ENCODE peak calls at places on chromosome 15, in four cellular contexts. One of them, this sample, is unnamed.

GRCh38 chr15:76663529-76663928 is 241.6 kb downstream of the SCAPER start:
- DNase-seq in mesenchymal stem cell: no peak
- DNase-seq in fibroblast of lung: no peak
- DNase-seq in GM23248: no peak
- DNase-seq in this sample: no peak

GRCh38 chr15:60154764-60155163 is 150.7 kb downstream of the FOXB1 start:
- DNase-seq in mesenchymal stem cell: no peak
- DNase-seq in fibroblast of lung: no peak
- DNase-seq in GM23248: no peak
- DNase-seq in this sample: no peak

GRCh38 chr15:56052389-56053045 is 59.1 kb upstream of the NEDD4 start:
- DNase-seq in mesenchymal stem cell: peak
- DNase-seq in fibroblast of lung: peak
- DNase-seq in GM23248: peak
- DNase-seq in this sample: peak

GRCh38 chr15:88663216-88663615 is 24.4 kb downstream of the ISG20 start:
- DNase-seq in mesenchymal stem cell: no peak
- DNase-seq in fibroblast of lung: no peak
- DNase-seq in GM23248: peak
- DNase-seq in this sample: peak

GRCh38 chr15:73530649-73531048 is 87.7 kb downstream of the REC114 start:
- DNase-seq in mesenchymal stem cell: no peak
- DNase-seq in fibroblast of lung: peak
- DNase-seq in GM23248: no peak
- DNase-seq in this sample: peak

GRCh38 chr15:26682765-26683164 is 90.1 kb downstream of the GABRB3 start:
- DNase-seq in mesenchymal stem cell: no peak
- DNase-seq in fibroblast of lung: no peak
- DNase-seq in GM23248: no peak
- DNase-seq in this sample: no peak

GRCh38 chr15:28116521-28117488 is 17.7 kb upstream of the OCA2 start:
- DNase-seq in mesenchymal stem cell: no peak
- DNase-seq in fibroblast of lung: no peak
- DNase-seq in GM23248: no peak
- DNase-seq in this sample: no peak

GRCh38 chr15:52336530-52336929 is 40.9 kb upstream of the MYO5C start:
- DNase-seq in mesenchymal stem cell: no peak
- DNase-seq in fibroblast of lung: no peak
- DNase-seq in GM23248: no peak
- DNase-seq in this sample: no peak

GRCh38 chr15:32987067-32987466 is 207.4 kb downstream of the FMN1 start:
- DNase-seq in mesenchymal stem cell: no peak
- DNase-seq in fibroblast of lung: no peak
- DNase-seq in GM23248: no peak
- DNase-seq in this sample: no peak

GRCh38 chr15:36901012-36901411 is 199.3 kb downstream of the MEIS2 start:
- DNase-seq in mesenchymal stem cell: no peak
- DNase-seq in fibroblast of lung: no peak
- DNase-seq in GM23248: no peak
- DNase-seq in this sample: no peak

GRCh38 chr15:40317580-40317979 is 5.9 kb upstream of the INAFM2 start:
- DNase-seq in mesenchymal stem cell: no peak
- DNase-seq in fibroblast of lung: no peak
- DNase-seq in GM23248: no peak
- DNase-seq in this sample: no peak

GRCh38 chr15:87858651-87859050 is 397.9 kb downstream of the NTRK3 start:
- DNase-seq in mesenchymal stem cell: no peak
- DNase-seq in fibroblast of lung: no peak
- DNase-seq in GM23248: no peak
- DNase-seq in this sample: no peak

GRCh38 chr15:88299502-88299901 is 43.0 kb upstream of the NTRK3 start:
- DNase-seq in mesenchymal stem cell: no peak
- DNase-seq in fibroblast of lung: no peak
- DNase-seq in GM23248: no peak
- DNase-seq in this sample: no peak

GRCh38 chr15:97981758-97982157 is 21.3 kb downstream of the ARRDC4 start:
- DNase-seq in mesenchymal stem cell: no peak
- DNase-seq in fibroblast of lung: no peak
- DNase-seq in GM23248: no peak
- DNase-seq in this sample: no peak

GRCh38 chr15:58771621-58772235 is 626 bp downstream of the MINDY2 start:
- DNase-seq in mesenchymal stem cell: no peak
- DNase-seq in fibroblast of lung: peak
- DNase-seq in GM23248: peak
- DNase-seq in this sample: peak

GRCh38 chr15:87846746-87847145 is 409.8 kb downstream of the NTRK3 start:
- DNase-seq in mesenchymal stem cell: no peak
- DNase-seq in fibroblast of lung: no peak
- DNase-seq in GM23248: peak
- DNase-seq in this sample: no peak

GRCh38 chr15:68298336-68298735 is 20.8 kb downstream of the FEM1B start:
- DNase-seq in mesenchymal stem cell: no peak
- DNase-seq in fibroblast of lung: no peak
- DNase-seq in GM23248: no peak
- DNase-seq in this sample: no peak

GRCh38 chr15:68299436-68299835 is 21.9 kb downstream of the FEM1B start:
- DNase-seq in mesenchymal stem cell: no peak
- DNase-seq in fibroblast of lung: no peak
- DNase-seq in GM23248: peak
- DNase-seq in this sample: no peak

GRCh38 chr15:68300115-68300940 is 22.8 kb downstream of the FEM1B start:
- DNase-seq in mesenchymal stem cell: no peak
- DNase-seq in fibroblast of lung: no peak
- DNase-seq in GM23248: peak
- DNase-seq in this sample: no peak

GRCh38 chr15:68301300-68301699 is 23.8 kb downstream of the FEM1B start:
- DNase-seq in mesenchymal stem cell: no peak
- DNase-seq in fibroblast of lung: no peak
- DNase-seq in GM23248: no peak
- DNase-seq in this sample: no peak

DNA sequence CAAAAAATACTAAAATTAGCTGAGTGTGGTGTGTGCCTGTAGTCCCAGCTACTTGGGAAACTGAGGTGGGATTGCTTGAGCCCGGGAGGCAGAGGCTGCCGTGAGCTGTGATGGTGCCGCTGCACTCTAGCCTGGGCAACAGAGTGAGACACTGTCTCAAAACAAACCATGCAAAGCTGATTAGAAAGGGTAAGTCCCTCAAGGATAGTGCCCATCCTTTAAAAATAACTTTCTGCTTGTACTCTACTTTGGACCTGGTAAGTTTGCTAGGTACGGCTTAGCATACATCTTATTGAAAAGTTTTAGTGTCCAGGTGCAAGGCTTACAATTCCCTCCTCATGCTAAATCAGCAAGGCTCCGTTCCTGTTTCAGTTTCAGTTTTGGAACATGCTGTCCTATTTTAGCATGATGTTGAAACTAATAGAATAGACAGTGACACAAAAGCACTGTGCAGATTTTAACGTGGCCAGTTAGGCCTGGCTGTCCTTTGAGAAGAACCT is 21.4 kb downstream of the FEM1B start:
- DNase-seq in mesenchymal stem cell: peak
- DNase-seq in fibroblast of lung: peak
- DNase-seq in GM23248: peak
- DNase-seq in this sample: peak
- H3K9ac ChIP-seq in mesenchymal stem cell: peak
- H3K9ac ChIP-seq in fibroblast of lung: no peak
- H3K9ac ChIP-seq in GM23248: peak
- H3K9ac ChIP-seq in this sample: peak

DNA sequence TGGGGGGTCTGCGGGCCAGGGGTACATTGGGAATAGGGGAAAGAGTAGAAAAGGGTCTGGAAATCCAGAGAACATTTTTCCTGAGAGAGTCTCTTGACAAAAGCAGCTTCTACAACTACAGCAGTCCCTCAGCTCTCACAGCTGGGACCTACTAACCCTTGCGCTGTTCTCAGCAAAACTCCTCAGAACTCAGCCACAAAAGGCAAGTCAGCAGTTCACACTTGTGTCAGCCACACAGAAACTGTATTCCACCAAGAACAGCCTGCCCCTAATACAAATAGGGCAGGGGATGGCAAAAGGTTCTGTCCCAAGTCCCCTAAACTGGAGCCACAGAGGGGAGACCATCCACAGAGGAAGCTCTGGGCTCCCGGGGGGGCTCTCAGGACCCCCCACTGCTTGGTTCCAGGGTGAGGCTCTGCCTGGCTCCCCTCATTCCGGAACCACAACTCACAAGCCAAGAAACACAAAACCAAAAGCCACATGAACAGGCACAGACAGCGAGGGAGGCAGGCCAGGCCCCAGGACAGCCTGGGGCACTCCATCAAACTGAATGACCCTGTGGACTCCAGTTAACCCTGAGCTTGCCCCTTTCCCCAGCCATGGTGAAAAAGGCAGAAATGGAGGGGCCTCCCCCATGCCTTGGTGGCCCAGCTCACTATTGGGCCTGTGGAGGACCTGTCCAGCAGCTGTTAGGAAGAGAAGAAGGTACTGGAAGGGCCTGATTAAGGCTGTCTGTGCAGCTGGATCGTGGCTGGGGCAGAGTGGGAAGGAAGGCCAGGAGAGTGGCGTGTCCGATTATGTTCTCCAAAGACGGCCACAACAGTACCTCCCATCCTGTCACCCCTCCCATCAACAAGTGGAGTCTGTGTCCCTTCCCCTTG is 162.0 kb downstream of the CHSY1 start:
- DNase-seq in mesenchymal stem cell: no peak
- DNase-seq in fibroblast of lung: peak
- DNase-seq in GM23248: no peak
- DNase-seq in this sample: no peak
- H3K9ac ChIP-seq in mesenchymal stem cell: peak
- H3K9ac ChIP-seq in fibroblast of lung: no peak
- H3K9ac ChIP-seq in GM23248: no peak
- H3K9ac ChIP-seq in this sample: no peak

DNA sequence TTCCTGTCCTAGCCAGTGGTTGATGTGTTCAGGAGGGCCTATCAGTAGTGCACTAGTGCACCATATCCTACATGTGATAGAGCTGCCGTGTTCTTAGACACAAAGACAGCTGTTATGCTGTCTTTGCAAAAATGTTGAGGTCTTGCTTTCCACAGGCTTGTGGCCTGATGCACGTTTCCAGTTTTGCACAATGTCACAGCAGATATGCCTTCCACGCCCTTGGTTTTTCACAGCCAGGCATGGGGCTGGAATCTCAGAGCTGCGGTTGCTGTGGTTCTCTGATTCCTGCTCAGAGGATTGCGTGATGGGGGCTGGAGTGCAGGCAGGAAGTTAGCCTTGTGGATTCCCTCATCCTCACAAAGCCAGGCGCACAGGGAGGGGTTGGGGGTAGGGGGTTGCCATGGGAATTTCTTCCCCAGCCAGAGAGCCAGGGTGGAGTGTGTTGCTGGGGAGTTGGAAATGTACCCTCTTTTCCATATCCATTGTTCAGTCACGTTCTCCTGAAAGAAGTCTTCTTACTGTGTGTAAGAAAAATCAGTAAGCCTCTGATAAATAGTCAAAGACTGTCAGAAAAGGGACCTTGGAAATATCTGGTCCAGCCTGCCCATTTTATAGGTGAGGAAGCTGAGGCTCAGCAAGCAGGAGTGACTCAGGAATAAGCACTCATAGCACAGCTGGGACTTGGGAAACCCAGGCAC is 79.4 kb downstream of the SMAD3 start:
- DNase-seq in mesenchymal stem cell: peak
- DNase-seq in fibroblast of lung: peak
- DNase-seq in GM23248: peak
- DNase-seq in this sample: no peak
- H3K9ac ChIP-seq in mesenchymal stem cell: peak
- H3K9ac ChIP-seq in fibroblast of lung: no peak
- H3K9ac ChIP-seq in GM23248: peak
- H3K9ac ChIP-seq in this sample: peak

DNA sequence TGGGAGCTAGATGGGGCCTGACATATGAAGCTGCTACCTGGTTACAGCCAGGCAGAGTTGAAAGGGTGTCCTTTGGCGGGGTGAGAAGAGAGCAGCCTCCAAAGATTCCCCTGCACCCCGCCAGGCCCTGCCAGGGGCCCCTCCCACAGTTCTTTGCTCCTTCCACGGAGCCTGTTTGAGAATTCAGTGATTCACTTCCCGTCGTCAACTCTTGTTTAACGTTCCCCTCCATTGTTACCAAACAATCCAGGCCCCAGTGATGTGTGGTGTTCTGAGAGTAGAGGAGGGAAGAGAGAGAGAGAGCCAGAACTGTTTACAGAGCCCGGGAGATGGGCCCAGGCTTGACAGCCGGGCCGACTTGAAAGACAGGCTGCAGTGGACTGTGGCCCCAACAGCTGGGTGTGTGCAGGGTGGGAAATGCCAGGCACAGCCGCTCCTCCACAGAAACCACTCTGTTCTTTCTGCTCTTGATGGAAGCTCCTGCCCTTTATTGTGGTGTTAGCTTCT is 81.5 kb downstream of the SMAD3 start:
- DNase-seq in mesenchymal stem cell: peak
- DNase-seq in fibroblast of lung: peak
- DNase-seq in GM23248: peak
- DNase-seq in this sample: no peak
- H3K9ac ChIP-seq in mesenchymal stem cell: peak
- H3K9ac ChIP-seq in fibroblast of lung: peak
- H3K9ac ChIP-seq in GM23248: peak
- H3K9ac ChIP-seq in this sample: peak

GRCh38 chr15:101174152-101174920 is 77.5 kb downstream of the CHSY1 start:
- DNase-seq in mesenchymal stem cell: no peak
- DNase-seq in fibroblast of lung: no peak
- DNase-seq in GM23248: no peak
- DNase-seq in this sample: no peak
- H3K9ac ChIP-seq in mesenchymal stem cell: no peak
- H3K9ac ChIP-seq in fibroblast of lung: no peak
- H3K9ac ChIP-seq in GM23248: no peak
- H3K9ac ChIP-seq in this sample: no peak

DNA sequence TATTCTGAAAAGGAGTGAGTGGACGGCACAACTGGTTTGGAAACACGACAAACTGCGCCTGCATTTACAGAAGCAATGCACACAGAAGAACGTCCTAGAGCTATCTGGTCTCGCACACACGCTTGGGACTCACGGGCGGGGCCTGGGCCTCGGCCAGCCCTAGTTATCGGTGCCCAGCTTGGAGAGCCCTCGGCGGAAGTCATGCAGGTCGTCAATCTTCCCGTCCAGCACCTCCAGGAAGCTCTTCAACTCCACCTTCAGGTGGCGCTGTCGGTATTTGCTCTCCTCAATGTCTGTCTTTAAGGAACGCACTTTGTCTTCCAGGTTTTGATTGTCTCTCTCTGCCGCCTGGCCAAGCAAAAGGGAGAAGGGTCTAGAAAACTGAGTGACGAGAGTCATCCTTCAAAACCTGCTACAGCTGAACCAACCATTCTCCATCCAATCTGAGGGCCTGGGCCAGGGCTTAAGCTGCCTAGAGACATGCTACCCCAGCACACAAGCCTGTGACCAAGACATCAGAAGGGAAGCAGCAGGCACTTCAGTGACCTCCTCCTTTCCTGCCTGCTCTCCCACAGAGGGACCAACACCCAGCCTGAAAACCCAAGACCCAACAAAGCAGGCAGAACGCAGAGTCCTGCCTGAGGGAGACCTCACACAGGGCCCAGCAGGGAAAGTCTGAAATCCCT is 40.3 kb downstream of the WHAMM start:
- DNase-seq in mesenchymal stem cell: peak
- DNase-seq in fibroblast of lung: peak
- DNase-seq in GM23248: peak
- DNase-seq in this sample: peak
- H3K9ac ChIP-seq in mesenchymal stem cell: peak
- H3K9ac ChIP-seq in fibroblast of lung: no peak
- H3K9ac ChIP-seq in GM23248: peak
- H3K9ac ChIP-seq in this sample: peak

GRCh38 chr15:64845183-64845611 is 3.5 kb downstream of the PLEKHO2 start:
- DNase-seq in mesenchymal stem cell: no peak
- DNase-seq in fibroblast of lung: peak
- DNase-seq in GM23248: peak
- DNase-seq in this sample: no peak
- H3K9ac ChIP-seq in mesenchymal stem cell: peak
- H3K9ac ChIP-seq in fibroblast of lung: no peak
- H3K9ac ChIP-seq in GM23248: peak
- H3K9ac ChIP-seq in this sample: peak

This sample was measured in adipocyte.